ENCODE peak calls at places on chromosomes 5 and 9, in six cellular contexts. L is heart left ventricle; N is right atrium auricular region; T is Peyer's patch; X is heart right ventricle; Q is CD8-positive, alpha-beta T cell. U is an unnamed sample. For H3K4me1, the result is how much of the 10 kb centered on the place peaks cover.

GRCh38 chr5:172819569-172819968 is 14.5 kb upstream of the ERGIC1 start:
- DNase-seq in N (no peak), X (no peak), Q (no peak), L (no peak), T (no peak), U (no peak)

GRCh38 chr5:93532370-93532769 is 48.6 kb downstream of the NR2F1-AS1 start:
- DNase-seq in Q (no peak), T (peak), X (peak), L (no peak), N (peak), U (peak)

GRCh38 chr5:150492621-150493020 is 15.3 kb upstream of the NDST1 start:
- DNase-seq in L (no peak), Q (no peak), T (no peak), X (no peak), N (no peak), U (no peak)

GRCh38 chr9:109923371-109923770 is 143.4 kb downstream of the PALM2AKAP2 start:
- DNase-seq in T (no peak), X (no peak), L (no peak), Q (no peak), N (no peak), U (peak)

GRCh38 chr5:72378636-72379289 is 58.6 kb downstream of the PTCD2 start:
- DNase-seq in N (peak), X (no peak), Q (no peak), L (no peak), T (no peak), U (peak)

GRCh38 chr9:5593904-5594303 is 35.0 kb upstream of the RIC1 start:
- DNase-seq in T (no peak), N (no peak), X (no peak), Q (no peak), L (no peak), U (no peak)

GRCh38 chr5:175542966-175543235 is 64.5 kb downstream of the SFXN1 start:
- DNase-seq in X (no peak), L (no peak), Q (no peak), T (no peak), N (no peak), U (no peak)

GRCh38 chr5:167573274-167574127 is 717.9 kb upstream of the WWC1 start:
- DNase-seq in N (no peak), T (no peak), Q (no peak), X (no peak), L (no peak), U (no peak)

GRCh38 chr5:5374034-5374715 is 48.3 kb upstream of the ICE1 start:
- DNase-seq in T (no peak), L (no peak), X (no peak), N (no peak), Q (no peak), U (no peak)

GRCh38 chr9:17993009-17993408 is 414.1 kb downstream of the SH3GL2 start:
- DNase-seq in N (no peak), X (no peak), Q (no peak), L (no peak), T (no peak), U (no peak)

GRCh38 chr5:51278458-51279049 is 104.7 kb upstream of the ISL1 start:
- DNase-seq in L (no peak), X (no peak), Q (no peak), N (no peak), T (no peak), U (no peak)

GRCh38 chr5:148482697-148483462 is 99.1 kb downstream of the FBXO38 start:
- DNase-seq in L (peak), Q (peak), X (peak), T (peak), N (no peak), U (peak)

GRCh38 chr5:14213813-14214585 is 70.9 kb downstream of the TRIO start:
- DNase-seq in N (no peak), T (no peak), X (no peak), L (no peak), Q (no peak), U (no peak)

GRCh38 chr5:165407352-165407751 is 1901.9 kb downstream of the MAT2B start:
- DNase-seq in X (no peak), N (no peak), L (no peak), T (no peak), Q (no peak), U (no peak)

GRCh38 chr5:151738125-151738848 is 20.1 kb downstream of the ATOX1 start:
- DNase-seq in T (no peak), Q (no peak), N (no peak), L (no peak), X (no peak), U (no peak)

GRCh38 chr5:64637837-64638443 is 52.4 kb upstream of the SHISAL2B start:
- DNase-seq in X (no peak), T (no peak), L (no peak), Q (no peak), N (no peak), U (no peak)

GRCh38 chr9:126093771-126094170 is 232.9 kb upstream of the MVB12B start:
- DNase-seq in N (no peak), T (no peak), Q (no peak), L (no peak), X (no peak), U (no peak)

GRCh38 chr9:121261107-121261460 is 6.9 kb upstream of the GSN start:
- DNase-seq in X (no peak), T (no peak), Q (no peak), N (no peak), L (no peak), U (no peak)

GRCh38 chr9:75000835-75001234 is 27.3 kb downstream of the CARNMT1 start:
- DNase-seq in N (no peak), X (no peak), L (no peak), Q (no peak), T (no peak), U (no peak)

GRCh38 chr5:138844812-138845513 is 30.2 kb downstream of the LRRTM2 start:
- DNase-seq in L (no peak), T (no peak), N (no peak), Q (no peak), X (no peak), U (no peak)

GRCh38 chr5:73312872-73313510 is 135.6 kb downstream of the FOXD1 start:
- DNase-seq in Q (no peak), L (no peak), T (no peak), X (no peak), N (no peak), U (no peak)

GRCh38 chr5:37638897-37639296 is 200.9 kb downstream of the GDNF start:
- DNase-seq in N (no peak), T (no peak), L (no peak), Q (no peak), X (no peak), U (no peak)

GRCh38 chr5:7396169-7397004 is 449 bp downstream of the ADCY2 start:
- DNase-seq in T (no peak), Q (no peak), X (no peak), N (no peak), L (no peak), U (no peak)

GRCh38 chr5:78004559-78004958 is 228.4 kb upstream of the TBCA start:
- DNase-seq in Q (no peak), T (no peak), X (no peak), N (no peak), L (no peak), U (no peak)

GRCh38 chr9:115142090-115142489 is 24.1 kb upstream of the TNC start:
- DNase-seq in Q (no peak), T (no peak), X (no peak), N (no peak), L (no peak), U (no peak)

GRCh38 chr9:115142502-115143265 is 24.7 kb upstream of the TNC start:
- DNase-seq in Q (no peak), T (no peak), X (no peak), L (no peak), N (no peak), U (no peak)

GRCh38 chr9:115143689-115144088 is 25.7 kb upstream of the TNC start:
- DNase-seq in T (no peak), Q (no peak), N (no peak), X (no peak), L (no peak), U (no peak)

GRCh38 chr9:115146581-115147021 is 28.6 kb upstream of the TNC start:
- DNase-seq in T (no peak), L (no peak), Q (no peak), X (no peak), N (no peak), U (peak)

GRCh38 chr9:115144706-115145105 is 26.7 kb upstream of the TNC start:
- DNase-seq in L (no peak), Q (no peak), N (no peak), T (no peak), X (no peak), U (no peak)
- H3K4me1 ChIP-seq in L (under half), Q (under half), N (under half), T (under half), X (under half), U (under half)

DNA sequence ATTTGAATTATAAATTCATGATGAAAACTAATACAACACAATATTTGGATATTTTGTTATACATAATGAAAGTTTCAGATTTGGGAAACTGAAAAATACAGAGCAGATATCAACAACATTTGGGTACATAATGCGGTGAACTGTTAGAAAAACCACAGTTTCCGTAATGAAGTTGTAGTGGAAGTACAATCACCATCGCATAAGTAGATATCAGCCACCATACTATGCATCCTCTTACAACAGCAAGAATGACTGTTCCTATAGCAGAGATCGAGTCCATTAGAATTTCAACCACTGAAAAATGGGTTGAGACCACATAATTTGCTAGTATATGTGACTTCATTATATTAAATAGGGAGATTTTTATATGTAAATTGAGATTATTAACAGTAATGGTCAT is 770.3 kb upstream of the DMAC1 start:
- DNase-seq in T (no peak), X (no peak), Q (no peak), N (no peak), L (no peak), U (no peak)
- H3K4me1 ChIP-seq in T (under half), X (under half), Q (under half), N (under half), L (under half), U (under half)

GRCh38 chr9:68545033-68545705 is 4.5 kb upstream of the TMEM252 start:
- DNase-seq in Q (no peak), T (no peak), L (no peak), N (no peak), X (no peak), U (no peak)
- H3K4me1 ChIP-seq in Q (under half), T (under half), L (under half), N (under half), X (under half), U (under half)

DNA sequence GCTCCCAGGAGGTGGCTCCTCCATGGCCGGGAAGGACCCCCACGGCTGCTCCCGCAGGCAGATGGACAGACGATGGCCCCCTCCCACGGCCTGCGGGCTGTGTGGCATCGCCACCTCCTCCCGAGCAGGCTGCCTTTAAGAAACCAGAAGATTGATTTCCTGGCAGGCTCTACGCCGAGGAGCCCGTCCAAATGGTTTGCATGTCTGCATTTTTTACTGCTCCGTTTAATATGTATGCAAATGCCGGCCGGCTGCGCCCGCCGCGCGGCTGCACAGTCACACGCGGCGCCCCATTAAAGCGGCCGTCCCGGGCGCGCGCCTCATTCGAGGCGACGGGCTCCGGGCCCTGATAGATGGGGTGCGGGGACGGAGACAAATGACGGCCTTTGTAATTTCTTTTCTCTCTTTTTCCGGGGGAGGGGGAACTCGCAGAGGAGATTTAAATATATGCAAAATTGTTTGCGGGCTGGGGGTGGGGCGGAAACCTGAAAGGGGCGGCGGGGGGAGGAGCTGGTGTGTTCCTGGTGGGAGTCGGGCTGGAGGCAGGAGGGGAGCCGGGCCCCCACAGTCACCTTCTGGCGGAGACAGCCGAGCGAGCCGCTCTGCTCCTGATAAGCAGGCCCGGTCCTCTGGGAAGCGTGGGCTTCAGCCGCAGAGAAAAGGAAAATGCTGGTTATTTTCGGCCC is 158.7 kb upstream of the IER5L start:
- DNase-seq in X (no peak), T (peak), N (no peak), L (no peak), Q (peak), U (no peak)
- H3K4me1 ChIP-seq in X (half or more), T (under half), N (under half), L (under half), Q (under half), U (under half)

DNA sequence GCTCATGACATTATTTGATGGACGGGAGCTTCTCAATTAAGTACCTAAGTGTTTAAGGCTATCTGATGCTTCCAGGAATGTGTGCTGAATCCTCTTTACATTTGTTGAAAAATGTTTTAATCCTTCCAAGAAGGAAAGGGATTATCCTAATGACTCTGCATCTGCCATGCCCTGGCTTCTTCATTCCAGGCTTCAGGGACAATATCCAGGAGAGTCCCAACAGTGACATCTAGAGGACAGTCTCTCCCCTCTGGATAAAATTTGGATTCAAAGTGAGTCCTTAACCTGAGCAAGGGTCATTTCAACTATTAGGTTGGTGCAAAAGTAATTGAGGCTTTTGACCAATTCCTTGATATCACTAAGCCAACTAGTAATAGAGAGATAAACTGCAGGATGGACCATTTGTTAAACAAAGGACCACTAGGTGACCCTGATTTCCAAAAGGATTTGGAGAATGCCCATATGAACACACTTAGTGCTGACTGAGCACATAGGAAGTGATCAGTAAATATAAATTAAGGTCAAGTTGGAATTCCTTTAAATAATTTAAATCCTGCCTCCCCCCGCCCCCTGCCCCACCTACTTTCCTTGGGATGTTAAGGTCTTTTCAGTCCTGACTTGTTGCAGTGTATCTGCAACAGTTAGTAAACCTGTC is 19.1 kb downstream of the TNFSF8 start:
- DNase-seq in T (no peak), Q (no peak), X (no peak), N (no peak), L (no peak), U (no peak)
- H3K4me1 ChIP-seq in T (under half), Q (half or more), X (under half), N (under half), L (under half), U (under half)

GRCh38 chr5:126808619-126809018 is 31.7 kb downstream of the LMNB1 start:
- DNase-seq in L (no peak), X (no peak), N (no peak), Q (no peak), T (no peak), U (no peak)
- H3K4me1 ChIP-seq in L (under half), X (under half), N (under half), Q (under half), T (under half), U (under half)

GRCh38 chr5:87119588-87119987 is 148.1 kb upstream of the RASA1 start:
- DNase-seq in T (no peak), Q (no peak), L (no peak), X (no peak), N (no peak), U (no peak)
- H3K4me1 ChIP-seq in T (under half), Q (under half), L (under half), X (under half), N (under half), U (under half)